ENCODE peak calls at places on chromosomes 4 and X, in nine cellular contexts. O is HTR-8/SVneo; R is H4; C is DMS 273 treated with DMSO at 0.1 percent for 48 hours; H is trophoblast cell; A is Peyer's patch; U is activated CD8-positive, alpha-beta T cell treated with anti-CD3 and anti-CD28 coated beads for 36 hours; D is pons; G is skeletal muscle cell. M is an unnamed sample.

GRCh38 chrX:44675364-44676024 is 132.8 kb upstream of the FUNDC1 start:
- DNase-seq in G (peak; percentile 91), H (no peak), C (peak; percentile 93), A (no peak), O (peak; percentile 69), R (peak; percentile 86), U (no peak), D (peak; percentile 5), M (peak; percentile 88)

GRCh38 chr4:111323496-111323895 is 700.6 kb upstream of the PITX2 start:
- DNase-seq in D (no peak), H (peak; percentile 46), R (no peak), O (peak; percentile 34), U (no peak), C (no peak), G (peak; percentile 31), A (no peak), M (peak; percentile 40)

GRCh38 chrX:82230013-82230412 is 1028.1 kb downstream of the SH3BGRL start:
- DNase-seq in R (no peak), A (no peak), O (no peak), H (peak; percentile 5), G (no peak), D (no peak), C (no peak), U (no peak), M (no peak)

GRCh38 chr4:13533670-13534343 is 10.5 kb downstream of the NKX3-2 start:
- DNase-seq in U (no peak), C (no peak), H (no peak), G (no peak), R (no peak), O (no peak), D (no peak), A (no peak), M (no peak)

GRCh38 chr4:80265571-80266266 is 745 bp upstream of the FGF5 start:
- DNase-seq in H (peak; percentile 20), U (no peak), O (peak; percentile 11), G (peak; percentile 62), C (no peak), A (no peak), D (no peak), R (peak; percentile 15), M (peak; percentile 85)

GRCh38 chrX:132480581-132481203 is 8.1 kb downstream of the MBNL3 start:
- DNase-seq in A (peak; percentile 42), C (no peak), O (no peak), R (peak; percentile 97), G (no peak), U (peak; percentile 63), H (peak; percentile 50), D (peak; percentile 70), M (peak; percentile 30)

GRCh38 chrX:141314441-141314840 is 72.1 kb upstream of the SPANXC start:
- DNase-seq in U (no peak), O (no peak), D (no peak), R (peak; percentile 3), A (no peak), H (no peak), C (no peak), G (no peak), M (no peak)

GRCh38 chr4:38190717-38191178 is 230.6 kb downstream of the PTTG2 start:
- DNase-seq in C (no peak), H (no peak), D (peak; percentile 72), R (peak; percentile 64), O (peak; percentile 49), U (no peak), G (peak; percentile 92), A (no peak), M (peak; percentile 82)

GRCh38 chrX:151697537-151697936 is 2.3 kb downstream of the PRRG3 start:
- DNase-seq in C (peak; percentile 54), R (peak; percentile 87), D (no peak), U (no peak), H (no peak), A (no peak), O (no peak), G (peak; percentile 66), M (peak; percentile 91)

GRCh38 chrX:7514871-7515599 is 327.9 kb upstream of the VCX start:
- DNase-seq in C (no peak), U (no peak), A (no peak), D (no peak), G (no peak), R (no peak), H (no peak), O (no peak), M (peak; percentile 35)

GRCh38 chr4:114103908-114104307 is 124.5 kb upstream of the ARSJ start:
- DNase-seq in D (no peak), A (no peak), R (no peak), O (no peak), C (no peak), G (no peak), H (no peak), U (no peak), M (no peak)

GRCh38 chr4:171203425-171203824 is 609.8 kb upstream of the GALNTL6 start:
- DNase-seq in R (peak; percentile 78), D (no peak), H (peak; percentile 74), U (no peak), G (peak; percentile 4), C (no peak), A (no peak), O (peak; percentile 26), M (peak; percentile 36)

GRCh38 chr4:57184378-57185031 is 74.3 kb upstream of the IGFBP7 start:
- DNase-seq in C (peak; percentile 31), U (no peak), D (no peak), R (no peak), G (no peak), O (no peak), H (no peak), A (no peak), M (no peak)

GRCh38 chr4:101604976-101605375 is 185.6 kb upstream of the BANK1 start:
- DNase-seq in A (no peak), U (no peak), O (no peak), H (no peak), C (peak; percentile 18), G (peak; percentile 11), D (peak; percentile 19), R (no peak), M (no peak)